ENCODE peak calls at places on chromosomes 5 and 9, in five cellular contexts. H is BJ, J is HuH-7.5, I is amniotic stem cell, K is GM13976. C is an unnamed sample.

GRCh38 chr9:109320734-109321448 is at the start of gene EPB41L4B:
- DNase-seq in H (peak; percentile 6), J (peak; percentile 84), I (peak; percentile 64), K (peak; percentile 92), C (peak; percentile 95)

GRCh38 chr9:112069318-112070169 is 105.6 kb downstream of the SUSD1 start:
- DNase-seq in H (no peak), J (no peak), I (no peak), K (peak; percentile 54), C (no peak)

GRCh38 chr9:82903503-82903902 is 159.4 kb downstream of the RASEF start:
- DNase-seq in H (no peak), J (no peak), I (no peak), K (no peak), C (no peak)

GRCh38 chr9:115058684-115059315 is 59.2 kb downstream of the TNC start:
- DNase-seq in H (peak; percentile 68), J (no peak), I (peak; percentile 47), K (no peak), C (peak; percentile 69)

GRCh38 chr5:146947181-146947941 is 68.8 kb upstream of the PPP2R2B start:
- DNase-seq in H (no peak), J (no peak), I (no peak), K (no peak), C (peak; percentile 18)

GRCh38 chr5:173420108-173420507 is 91.9 kb upstream of the STC2 start:
- DNase-seq in H (no peak), J (no peak), I (no peak), K (no peak), C (peak; percentile 14)

GRCh38 chr5:83718195-83718825 is 2.3 kb downstream of the HAPLN1 start:
- DNase-seq in H (no peak), J (peak; percentile 66), I (peak; percentile 55), K (peak; percentile 62), C (peak; percentile 80)

GRCh38 chr5:62206150-62206829 is 99.7 kb upstream of the KIF2A start:
- DNase-seq in H (no peak), J (no peak), I (no peak), K (no peak), C (peak; percentile 6)

GRCh38 chr5:7961540-7961939 is 92.6 kb downstream of the MTRR start:
- DNase-seq in H (no peak), J (no peak), I (no peak), K (no peak), C (no peak)

GRCh38 chr5:155001523-155001922 is 12.0 kb upstream of the KIF4B start:
- DNase-seq in H (no peak), J (no peak), I (no peak), K (no peak), C (no peak)

GRCh38 chr9:26949604-26950003 is 2.6 kb upstream of the PLAA start:
- DNase-seq in H (no peak), J (no peak), I (no peak), K (no peak), C (no peak)

GRCh38 chr5:159912033-159912800 is 4.1 kb upstream of the ADRA1B start:
- DNase-seq in H (no peak), J (no peak), I (peak; percentile 37), K (no peak), C (peak; percentile 81)

GRCh38 chr5:119795768-119796167 is 166.4 kb downstream of the FAM170A start:
- DNase-seq in H (no peak), J (no peak), I (no peak), K (no peak), C (no peak)

GRCh38 chr9:36401179-36401740 is 1.2 kb upstream of the RNF38 start:
- DNase-seq in H (no peak), J (peak; percentile 92), I (peak; percentile 45), K (peak; percentile 92), C (peak; percentile 92)

GRCh38 chr5:73911761-73912393 is 285.9 kb downstream of the ARHGEF28 start:
- DNase-seq in H (no peak), J (no peak), I (no peak), K (no peak), C (no peak)

GRCh38 chr5:61964199-61964598 is 341.8 kb upstream of the KIF2A start:
- DNase-seq in H (peak; percentile 4), J (no peak), I (no peak), K (no peak), C (peak; percentile 84)

GRCh38 chr9:33751536-33752129 is 43.7 kb upstream of the PRSS3 start:
- DNase-seq in H (no peak), J (no peak), I (no peak), K (no peak), C (no peak)

GRCh38 chr9:34496149-34496712 is 26.6 kb downstream of the ENHO start:
- DNase-seq in H (no peak), J (no peak), I (no peak), K (no peak), C (peak; percentile 31)

GRCh38 chr9:137685886-137686420 is 67.1 kb downstream of the EHMT1 start:
- DNase-seq in H (no peak), J (no peak), I (no peak), K (no peak), C (no peak)

GRCh38 chr9:134424818-134425217 is 98.6 kb downstream of the RXRA start:
- DNase-seq in H (no peak), J (no peak), I (no peak), K (no peak), C (no peak)

GRCh38 chr5:135745897-135746500 is 88.5 kb upstream of the SLC25A48 start:
- DNase-seq in H (no peak), J (no peak), I (no peak), K (no peak), C (no peak)

GRCh38 chr9:91481971-91482370 is 58.3 kb upstream of the NFIL3 start:
- DNase-seq in H (no peak), J (no peak), I (no peak), K (no peak), C (no peak)

GRCh38 chr9:137385061-137385655 is 37.8 kb downstream of the EXD3 start:
- DNase-seq in H (no peak), J (no peak), I (no peak), K (no peak), C (no peak)

GRCh38 chr9:109856785-109857184 is 76.8 kb downstream of the PALM2AKAP2 start:
- DNase-seq in H (no peak), J (no peak), I (no peak), K (no peak), C (peak; percentile 60)

GRCh38 chr9:109467936-109468335 is 30.2 kb downstream of the PTPN3 start:
- DNase-seq in H (no peak), J (no peak), I (no peak), K (no peak), C (peak; percentile 20)

GRCh38 chr5:178312900-178313299 is 80.3 kb upstream of the PHYKPL start:
- DNase-seq in H (no peak), J (no peak), I (no peak), K (no peak), C (no peak)

GRCh38 chr9:92392690-92393089 is 11.7 kb downstream of the OGN start:
- DNase-seq in H (no peak), J (no peak), I (no peak), K (no peak), C (no peak)

GRCh38 chr9:105053209-105053652 is 125.3 kb upstream of the ABCA1 start:
- DNase-seq in H (no peak), J (no peak), I (peak; percentile 30), K (no peak), C (peak; percentile 81)

GRCh38 chr5:56148453-56148971 is 84.6 kb downstream of the ANKRD55 start:
- DNase-seq in H (no peak), J (no peak), I (no peak), K (peak; percentile 48), C (no peak)

GRCh38 chr9:127539259-127539981 is 72.7 kb upstream of the STXBP1 start:
- DNase-seq in H (no peak), J (no peak), I (no peak), K (no peak), C (no peak)

GRCh38 chr5:141524604-141525597 is 36.0 kb downstream of the PCDHGC5 start:
- DNase-seq in H (peak; percentile 85), J (peak; percentile 76), I (peak; percentile 98), K (peak; percentile 75), C (peak; percentile 98)